ENCODE peak calls at places on chromosomes 16 and 17, in six cellular contexts. One of them, this sample, is unnamed.
A peak's percentile ranks its signal among the peaks of the same experiment; 100 is the strongest.

GRCh38 chr16:86680137-86680536 is 101.8 kb downstream of the FOXL1 start:
- DNase-seq in HCEC 1CT: peak; percentile 73
- DNase-seq in T-helper 2 cell: no peak
- DNase-seq in stimulated activated CD8-positive, alpha-beta memory T cell treated with anti-CD3 and anti-CD28 coated beads, Interleukin-4, amount 100 ng/mL, for 4 hours: no peak
- DNase-seq in germinal center: no peak
- DNase-seq in Daoy: peak; percentile 81
- DNase-seq in this sample: peak; percentile 74

GRCh38 chr16:13109171-13109570 is 207.8 kb downstream of the SHISA9 start:
- DNase-seq in germinal center: no peak
- DNase-seq in T-helper 2 cell: no peak
- DNase-seq in Daoy: no peak
- DNase-seq in HCEC 1CT: no peak
- DNase-seq in stimulated activated CD8-positive, alpha-beta memory T cell treated with anti-CD3 and anti-CD28 coated beads, Interleukin-4, amount 100 ng/mL, for 4 hours: no peak
- DNase-seq in this sample: no peak

GRCh38 chr17:44350733-44351226 is 5.7 kb downstream of the GRN start:
- DNase-seq in T-helper 2 cell: peak; percentile 55
- DNase-seq in HCEC 1CT: peak; percentile 49
- DNase-seq in Daoy: peak; percentile 60
- DNase-seq in stimulated activated CD8-positive, alpha-beta memory T cell treated with anti-CD3 and anti-CD28 coated beads, Interleukin-4, amount 100 ng/mL, for 4 hours: peak; percentile 47
- DNase-seq in germinal center: peak; percentile 85
- DNase-seq in this sample: peak; percentile 44

GRCh38 chr16:25006504-25007055 is 8.6 kb downstream of the ARHGAP17 start:
- DNase-seq in stimulated activated CD8-positive, alpha-beta memory T cell treated with anti-CD3 and anti-CD28 coated beads, Interleukin-4, amount 100 ng/mL, for 4 hours: no peak
- DNase-seq in HCEC 1CT: peak; percentile 45
- DNase-seq in Daoy: peak; percentile 23
- DNase-seq in germinal center: no peak
- DNase-seq in T-helper 2 cell: no peak
- DNase-seq in this sample: peak; percentile 75

GRCh38 chr17:43988301-43988700 is 16.1 kb upstream of the NAGS start:
- DNase-seq in germinal center: no peak
- DNase-seq in T-helper 2 cell: no peak
- DNase-seq in Daoy: no peak
- DNase-seq in stimulated activated CD8-positive, alpha-beta memory T cell treated with anti-CD3 and anti-CD28 coated beads, Interleukin-4, amount 100 ng/mL, for 4 hours: no peak
- DNase-seq in HCEC 1CT: no peak
- DNase-seq in this sample: no peak

GRCh38 chr17:40821536-40821935 is 878 bp downstream of the KRT10 start:
- DNase-seq in germinal center: no peak
- DNase-seq in Daoy: no peak
- DNase-seq in stimulated activated CD8-positive, alpha-beta memory T cell treated with anti-CD3 and anti-CD28 coated beads, Interleukin-4, amount 100 ng/mL, for 4 hours: no peak
- DNase-seq in HCEC 1CT: no peak
- DNase-seq in T-helper 2 cell: no peak
- DNase-seq in this sample: no peak

GRCh38 chr16:10623059-10623458 is 42.7 kb upstream of the EMP2 start:
- DNase-seq in germinal center: no peak
- DNase-seq in T-helper 2 cell: no peak
- DNase-seq in Daoy: no peak
- DNase-seq in stimulated activated CD8-positive, alpha-beta memory T cell treated with anti-CD3 and anti-CD28 coated beads, Interleukin-4, amount 100 ng/mL, for 4 hours: no peak
- DNase-seq in HCEC 1CT: no peak
- DNase-seq in this sample: no peak

GRCh38 chr16:77805403-77805802 is 17.0 kb downstream of the VAT1L start:
- DNase-seq in HCEC 1CT: no peak
- DNase-seq in stimulated activated CD8-positive, alpha-beta memory T cell treated with anti-CD3 and anti-CD28 coated beads, Interleukin-4, amount 100 ng/mL, for 4 hours: no peak
- DNase-seq in Daoy: peak; percentile 4
- DNase-seq in T-helper 2 cell: no peak
- DNase-seq in germinal center: no peak
- DNase-seq in this sample: no peak

GRCh38 chr16:80610489-80611156 is 69.8 kb downstream of the DYNLRB2 start:
- DNase-seq in stimulated activated CD8-positive, alpha-beta memory T cell treated with anti-CD3 and anti-CD28 coated beads, Interleukin-4, amount 100 ng/mL, for 4 hours: no peak
- DNase-seq in T-helper 2 cell: no peak
- DNase-seq in germinal center: no peak
- DNase-seq in HCEC 1CT: no peak
- DNase-seq in Daoy: no peak
- DNase-seq in this sample: no peak

GRCh38 chr16:85554114-85554790 is 58.9 kb upstream of the GSE1 start:
- DNase-seq in T-helper 2 cell: peak; percentile 30
- DNase-seq in germinal center: peak; percentile 75
- DNase-seq in stimulated activated CD8-positive, alpha-beta memory T cell treated with anti-CD3 and anti-CD28 coated beads, Interleukin-4, amount 100 ng/mL, for 4 hours: peak; percentile 70
- DNase-seq in Daoy: peak; percentile 85
- DNase-seq in HCEC 1CT: peak; percentile 80
- DNase-seq in this sample: peak; percentile 90

GRCh38 chr17:78875738-78876597 is 27.0 kb downstream of the CEP295NL start:
- DNase-seq in stimulated activated CD8-positive, alpha-beta memory T cell treated with anti-CD3 and anti-CD28 coated beads, Interleukin-4, amount 100 ng/mL, for 4 hours: no peak
- DNase-seq in germinal center: no peak
- DNase-seq in HCEC 1CT: peak; percentile 44
- DNase-seq in T-helper 2 cell: no peak
- DNase-seq in Daoy: peak; percentile 89
- DNase-seq in this sample: peak; percentile 30